ENCODE peak calls at places on chromosomes 12 and 14, in six cellular contexts. L is RWPE1; V is CD8-positive, alpha-beta memory T cell; Q is GM12878; R is uterus; Z is HCT116. I is an unnamed sample.

GRCh38 chr14:33682746-33683145 is 268.1 kb downstream of the EGLN3 start:
- DNase-seq in L (peak), V (no peak), Q (no peak), R (peak), Z (no peak), I (no peak)

GRCh38 chr12:16019131-16019530 is 108.0 kb downstream of the DERA start:
- DNase-seq in L (no peak), V (no peak), Q (no peak), R (no peak), Z (no peak), I (no peak)

GRCh38 chr14:92890830-92891598 is 31.9 kb upstream of the CHGA start:
- DNase-seq in L (no peak), V (no peak), Q (no peak), R (no peak), Z (no peak), I (no peak)

GRCh38 chr12:59182191-59182590 is 261.9 kb upstream of the LRIG3 start:
- DNase-seq in L (no peak), V (no peak), Q (no peak), R (no peak), Z (no peak), I (no peak)

GRCh38 chr14:96267336-96267735 is 11.3 kb downstream of the BDKRB1 start:
- DNase-seq in L (peak), V (no peak), Q (no peak), R (peak), Z (no peak), I (no peak)

GRCh38 chr14:104681689-104682074 is 7.7 kb upstream of the INF2 start:
- DNase-seq in L (peak), V (no peak), Q (no peak), R (peak), Z (no peak), I (peak)

GRCh38 chr14:43005807-43006206 is 1399.1 kb downstream of the LRFN5 start:
- DNase-seq in L (no peak), V (no peak), Q (no peak), R (no peak), Z (no peak), I (no peak)

GRCh38 chr12:101619026-101619827 is 24.5 kb downstream of the MYBPC1 start:
- DNase-seq in L (no peak), V (no peak), Q (no peak), R (no peak), Z (no peak), I (no peak)

GRCh38 chr12:13539051-13539450 is 342.5 kb downstream of the EMP1 start:
- DNase-seq in L (no peak), V (no peak), Q (no peak), R (no peak), Z (no peak), I (no peak)

GRCh38 chr12:94997726-94998125 is 5.8 kb downstream of the NDUFA12 start:
- DNase-seq in L (no peak), V (no peak), Q (no peak), R (no peak), Z (no peak), I (no peak)

GRCh38 chr14:22532345-22533056 is 56.5 kb downstream of the DAD1 start:
- DNase-seq in L (no peak), V (no peak), Q (no peak), R (no peak), Z (no peak), I (no peak)

GRCh38 chr12:14982562-14982961 is 9.7 kb downstream of the PDE6H start:
- DNase-seq in L (no peak), V (no peak), Q (no peak), R (no peak), Z (no peak), I (no peak)

GRCh38 chr12:3888654-3889053 is 15.5 kb upstream of the PARP11 start:
- DNase-seq in L (no peak), V (no peak), Q (no peak), R (no peak), Z (no peak), I (no peak)

GRCh38 chr12:53941750-53942149 is 3.1 kb downstream of the HOXC13 start:
- DNase-seq in L (no peak), V (no peak), Q (no peak), R (no peak), Z (no peak), I (no peak)

GRCh38 chr14:103123634-103124500 is 606 bp downstream of the TNFAIP2 start:
- DNase-seq in L (no peak), V (no peak), Q (no peak), R (peak), Z (no peak), I (no peak)

GRCh38 chr12:121576851-121577391 is 3.9 kb downstream of the KDM2B start:
- DNase-seq in L (peak), V (no peak), Q (no peak), R (peak), Z (no peak), I (no peak)

GRCh38 chr14:72089625-72090024 is 157.4 kb downstream of the RGS6 start:
- DNase-seq in L (no peak), V (no peak), Q (no peak), R (no peak), Z (no peak), I (no peak)

GRCh38 chr14:75522224-75522764 is at the start of gene BATF:
- DNase-seq in L (no peak), V (peak), Q (no peak), R (no peak), Z (no peak), I (no peak)

GRCh38 chr14:38721822-38722431 is 381.1 kb downstream of the SEC23A start:
- DNase-seq in L (peak), V (no peak), Q (peak), R (peak), Z (peak), I (no peak)

GRCh38 chr14:99055816-99056215 is 216.2 kb downstream of the BCL11B start:
- DNase-seq in L (no peak), V (peak), Q (no peak), R (no peak), Z (no peak), I (no peak)

GRCh38 chr12:56128669-56129209 is 672 bp downstream of the ESYT1 start:
- DNase-seq in L (peak), V (no peak), Q (no peak), R (no peak), Z (no peak), I (no peak)

GRCh38 chr14:100199240-100199860 is 39.6 kb upstream of the YY1 start:
- DNase-seq in L (peak), V (no peak), Q (no peak), R (no peak), Z (no peak), I (no peak)

GRCh38 chr14:92644166-92644565 is 104.3 kb downstream of the LGMN start:
- DNase-seq in L (peak), V (no peak), Q (no peak), R (no peak), Z (peak), I (no peak)

GRCh38 chr12:30108666-30109065 is 324.9 kb upstream of the TMTC1 start:
- DNase-seq in L (no peak), V (no peak), Q (no peak), R (no peak), Z (no peak), I (no peak)
- H3K27ac ChIP-seq in L (no peak), V (no peak), Q (no peak), R (no peak), Z (no peak), I (no peak)

GRCh38 chr12:572532-572899 is 90.7 kb downstream of the NINJ2 start:
- DNase-seq in L (no peak), V (no peak), Q (no peak), R (no peak), Z (peak), I (no peak)
- H3K27ac ChIP-seq in L (peak), V (no peak), Q (no peak), R (peak), Z (peak), I (no peak)

DNA sequence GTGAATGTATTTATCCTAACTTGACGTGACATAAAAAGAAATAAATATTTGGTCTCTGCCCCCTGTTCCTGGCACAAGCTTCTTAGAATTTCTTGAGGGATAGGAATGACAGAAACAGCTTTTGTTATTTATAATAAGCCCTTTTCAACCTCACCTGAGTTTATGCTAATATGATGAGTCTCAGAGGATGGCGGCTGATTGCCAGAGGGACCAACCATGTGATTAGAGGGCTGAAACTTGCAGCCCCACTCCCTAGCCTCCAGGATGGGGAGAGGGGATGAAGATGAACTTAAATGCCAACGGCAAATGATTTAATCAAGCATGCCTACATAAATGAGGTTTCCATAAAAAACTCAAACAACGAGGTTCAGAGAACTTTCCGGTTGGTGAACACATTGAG is 42.9 kb downstream of the DNAI7 start:
- DNase-seq in L (no peak), V (no peak), Q (no peak), R (no peak), Z (no peak), I (no peak)
- H3K27ac ChIP-seq in L (no peak), V (no peak), Q (no peak), R (no peak), Z (no peak), I (no peak)

GRCh38 chr14:49622022-49622607 is 1.5 kb downstream of the MGAT2 start:
- DNase-seq in L (no peak), V (no peak), Q (no peak), R (no peak), Z (no peak), I (no peak)

GRCh38 chr14:49623941-49624806 is 3.6 kb downstream of the MGAT2 start:
- DNase-seq in L (peak), V (no peak), Q (no peak), R (no peak), Z (no peak), I (no peak)

GRCh38 chr14:49620182-49621113 is at the start of the genes MGAT2 and RPL36AL:
- DNase-seq in L (peak), V (peak), Q (peak), R (peak), Z (peak), I (peak)

GRCh38 chr14:49621114-49621881 is 699 bp downstream of the MGAT2 start:
- DNase-seq in L (no peak), V (no peak), Q (no peak), R (peak), Z (no peak), I (no peak)

GRCh38 chr14:49623387-49623786 is 2.8 kb downstream of the MGAT2 start:
- DNase-seq in L (no peak), V (no peak), Q (no peak), R (no peak), Z (no peak), I (no peak)
- H3K27ac ChIP-seq in L (peak), V (peak), Q (peak), R (no peak), Z (no peak), I (no peak)

GRCh38 chr14:68741481-68741799 is 51.4 kb downstream of the ZFP36L1 start:
- DNase-seq in L (no peak), V (no peak), Q (no peak), R (no peak), Z (no peak), I (no peak)

GRCh38 chr14:68739701-68740100 is 53.2 kb downstream of the ZFP36L1 start:
- DNase-seq in L (no peak), V (no peak), Q (no peak), R (no peak), Z (no peak), I (no peak)

GRCh38 chr14:68741839-68742470 is 50.9 kb downstream of the ZFP36L1 start:
- DNase-seq in L (no peak), V (no peak), Q (peak), R (no peak), Z (no peak), I (no peak)

GRCh38 chr14:68738559-68738958 is 54.3 kb downstream of the ZFP36L1 start:
- DNase-seq in L (no peak), V (no peak), Q (no peak), R (no peak), Z (no peak), I (no peak)

GRCh38 chr14:68740798-68741480 is 51.9 kb downstream of the ZFP36L1 start:
- DNase-seq in L (no peak), V (no peak), Q (no peak), R (no peak), Z (no peak), I (no peak)
- H3K27ac ChIP-seq in L (no peak), V (no peak), Q (no peak), R (no peak), Z (no peak), I (no peak)

DNA sequence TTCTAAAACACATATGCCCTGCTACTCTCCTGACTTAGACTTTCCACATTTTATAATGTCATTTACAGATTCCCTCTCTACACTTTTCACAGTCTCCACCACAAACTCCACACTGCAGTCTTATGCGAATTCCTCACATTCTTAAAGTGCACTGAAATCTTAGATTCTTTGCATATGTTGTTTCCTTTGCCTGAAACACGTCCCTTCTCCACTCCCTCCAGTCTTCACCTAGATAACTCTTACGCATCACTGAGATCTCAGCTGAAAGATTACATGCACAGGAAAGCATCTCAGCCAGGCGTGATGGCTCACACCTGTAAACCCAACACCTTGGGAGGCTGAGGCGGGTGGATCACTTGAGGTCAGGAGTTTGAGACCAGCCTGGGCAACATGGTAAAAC is 3.8 kb upstream of the ARHGAP9 start:
- DNase-seq in L (no peak), V (no peak), Q (no peak), R (no peak), Z (no peak), I (no peak)
- H3K27ac ChIP-seq in L (no peak), V (no peak), Q (no peak), R (no peak), Z (no peak), I (no peak)